ENCODE peak calls at places on chromosomes 1 and 21, in four cellular contexts. J, E, S and W are unnamed samples.

GRCh38 chr1:90781429-90782020 is 64.4 kb upstream of the BARHL2 start:
- DNase-seq in S (no peak), J (no peak), E (no peak), W (no peak)

GRCh38 chr1:115240321-115240720 is 97.7 kb downstream of the NGF start:
- DNase-seq in E (no peak), J (no peak), S (no peak), W (no peak)

GRCh38 chr1:8197493-8198282 is 120.2 kb upstream of the SLC45A1 start:
- DNase-seq in S (peak), J (peak), E (peak), W (peak)

GRCh38 chr1:11839727-11840705 is 7.6 kb downstream of the NPPA start:
- DNase-seq in J (no peak), S (no peak), E (no peak), W (no peak)

GRCh38 chr1:185961664-185962063 is 227.5 kb downstream of the HMCN1 start:
- DNase-seq in S (no peak), E (no peak), J (no peak), W (peak)

GRCh38 chr1:10687782-10688408 is 108.6 kb downstream of the CASZ1 start:
- DNase-seq in S (no peak), E (no peak), J (no peak), W (peak)

GRCh38 chr1:2065699-2066098 is 15.5 kb downstream of the PRKCZ start:
- DNase-seq in J (no peak), S (no peak), E (no peak), W (no peak)

GRCh38 chr21:39159342-39160063 is 23.7 kb downstream of the PSMG1 start:
- DNase-seq in E (no peak), J (no peak), S (no peak), W (no peak)

GRCh38 chr1:201795066-201795465 is 33.9 kb upstream of the IPO9 start:
- DNase-seq in E (no peak), S (no peak), J (peak), W (peak)

GRCh38 chr1:41860771-41861170 is 58.0 kb downstream of the HIVEP3 start:
- DNase-seq in E (no peak), J (no peak), S (no peak), W (no peak)

GRCh38 chr1:181127898-181128453 is 39.5 kb downstream of the IER5 start:
- DNase-seq in S (no peak), E (no peak), J (no peak), W (no peak)

GRCh38 chr1:178284059-178284458 is 190.2 kb downstream of the RASAL2 start:
- DNase-seq in J (no peak), E (no peak), S (no peak), W (no peak)

GRCh38 chr1:80566867-80567266 is 1233.9 kb upstream of the ADGRL2 start:
- DNase-seq in E (no peak), J (no peak), S (no peak), W (no peak)

GRCh38 chr1:72938408-72938807 is 656.1 kb upstream of the NEGR1 start:
- DNase-seq in S (no peak), E (no peak), J (no peak), W (no peak)

GRCh38 chr1:94966033-94966432 is 39.1 kb upstream of the CNN3 start:
- DNase-seq in E (no peak), J (no peak), S (no peak), W (no peak)

GRCh38 chr1:46041551-46041950 is 90.9 kb downstream of the PIK3R3 start:
- DNase-seq in J (no peak), E (no peak), S (no peak), W (no peak)

GRCh38 chr1:190019717-190020116 is 457.9 kb downstream of the BRINP3 start:
- DNase-seq in S (no peak), J (no peak), E (no peak), W (no peak)

GRCh38 chr21:38293113-38293512 is 36.3 kb downstream of the KCNJ15 start:
- DNase-seq in E (no peak), J (no peak), S (no peak), W (no peak)

GRCh38 chr1:222817529-222817928 is 2.7 kb downstream of the DISP1 start:
- DNase-seq in E (peak), S (no peak), J (peak), W (peak)

GRCh38 chr21:45100866-45101265 is 26.5 kb downstream of the ADARB1 start:
- DNase-seq in S (no peak), E (no peak), J (no peak), W (no peak)
- H3K4me3 ChIP-seq in S (no peak), E (no peak), J (no peak), W (no peak)

DNA sequence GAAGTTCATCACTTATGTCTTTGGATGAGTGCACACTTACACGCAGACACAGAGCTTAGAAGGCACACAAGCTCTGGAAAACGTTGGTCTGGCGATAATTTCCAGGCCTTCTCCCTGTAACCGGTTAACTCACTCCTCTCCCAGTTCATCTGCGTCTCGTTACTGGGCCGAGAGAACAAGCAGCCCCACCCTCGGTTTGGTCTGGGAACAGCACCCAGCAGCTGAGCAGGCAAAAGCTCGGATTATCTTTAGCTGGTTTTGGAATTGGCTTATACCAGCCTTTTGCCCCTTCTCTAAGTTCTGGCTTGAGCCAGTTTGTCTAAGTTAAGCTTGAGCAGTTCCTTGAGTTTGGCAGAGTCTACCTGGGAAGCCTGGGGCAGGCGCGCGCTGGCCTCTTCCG is 27.3 kb upstream of the COL6A1 start:
- DNase-seq in E (no peak), S (no peak), J (peak), W (peak)
- TF ChIP-seq CTCF in E (peak), S (no peak), J (peak), W (peak)

GRCh38 chr1:62685431-62685859 is 2.7 kb downstream of the DOCK7 start:
- DNase-seq in J (peak), S (no peak), E (no peak), W (peak)
- H3K4me3 ChIP-seq in J (no peak), S (no peak), E (no peak), W (no peak)

GRCh38 chr21:34857874-34858273 is 189.1 kb downstream of the CLIC6 start:
- DNase-seq in J (no peak), E (no peak), S (no peak), W (no peak)
- TF ChIP-seq CTCF in J (peak), E (no peak), S (no peak), W (peak)

GRCh38 chr1:171210355-171210754 is 25.3 kb downstream of the FMO2 start:
- DNase-seq in S (no peak), J (no peak), E (no peak), W (peak)
- H3K4me3 ChIP-seq in S (no peak), J (no peak), E (no peak), W (no peak)

DNA sequence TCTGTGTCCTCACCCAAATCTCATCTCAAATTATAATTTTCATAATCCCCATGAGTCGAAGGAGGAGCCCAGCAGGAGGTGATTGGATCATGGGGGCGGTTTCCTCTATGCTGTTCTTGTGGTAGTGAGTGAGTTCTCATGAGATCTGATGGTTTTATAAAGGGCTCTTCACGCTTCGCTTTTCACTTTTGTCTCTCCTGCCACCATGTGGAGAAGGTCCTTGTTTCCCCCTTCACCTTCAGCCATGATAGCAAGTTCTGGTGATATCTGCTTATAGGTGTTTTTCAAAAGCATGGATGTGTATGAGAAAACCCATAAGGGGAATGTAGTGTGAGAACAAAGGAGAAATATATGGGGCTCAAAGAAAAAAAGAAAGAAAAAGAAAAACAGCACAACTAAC is 405.9 kb upstream of the RGS18 start:
- DNase-seq in E (no peak), J (no peak), S (no peak), W (no peak)
- TF ChIP-seq CTCF in E (no peak), J (no peak), S (no peak), W (no peak)

DNA sequence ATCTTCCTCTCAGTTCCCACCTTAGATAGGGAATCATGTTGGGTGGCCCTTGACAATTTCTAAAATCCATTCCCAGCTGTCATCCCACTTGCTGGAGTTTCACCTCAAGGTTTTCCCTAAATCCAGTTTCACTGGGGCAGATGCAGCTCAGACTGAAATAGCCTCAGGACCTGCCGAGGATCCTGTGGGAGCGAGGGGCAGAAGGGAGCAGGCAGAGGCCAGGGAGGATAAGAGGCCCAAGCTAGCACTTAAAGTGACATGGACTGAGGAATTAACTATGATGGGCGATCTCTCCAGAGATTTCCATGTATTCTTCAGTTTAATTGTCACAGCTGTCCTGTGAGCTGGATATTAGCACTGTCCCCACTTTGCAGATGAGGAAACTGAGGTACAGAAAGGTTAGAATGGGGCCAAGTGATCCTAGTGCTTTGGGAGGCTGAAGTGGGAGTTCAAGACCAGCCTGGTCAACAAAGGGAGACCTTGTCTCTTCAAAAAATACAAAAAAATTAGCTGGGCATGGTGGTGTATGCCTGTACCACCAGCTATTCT is 2.7 kb downstream of the NBL1 start:
- DNase-seq in E (no peak), S (no peak), J (no peak), W (no peak)
- H3K4me3 ChIP-seq in E (no peak), S (no peak), J (peak), W (no peak)

GRCh38 chr21:25560151-25560783 is 47.0 kb downstream of the MRPL39 start:
- DNase-seq in S (no peak), E (no peak), J (no peak), W (peak)

GRCh38 chr21:25562660-25563059 is 44.6 kb downstream of the MRPL39 start:
- DNase-seq in J (no peak), E (no peak), S (no peak), W (no peak)

GRCh38 chr21:25564349-25564948 is 42.8 kb downstream of the MRPL39 start:
- DNase-seq in E (no peak), S (no peak), J (no peak), W (no peak)

GRCh38 chr21:25563399-25564116 is 43.7 kb downstream of the MRPL39 start:
- DNase-seq in E (no peak), S (no peak), J (no peak), W (peak)

DNA sequence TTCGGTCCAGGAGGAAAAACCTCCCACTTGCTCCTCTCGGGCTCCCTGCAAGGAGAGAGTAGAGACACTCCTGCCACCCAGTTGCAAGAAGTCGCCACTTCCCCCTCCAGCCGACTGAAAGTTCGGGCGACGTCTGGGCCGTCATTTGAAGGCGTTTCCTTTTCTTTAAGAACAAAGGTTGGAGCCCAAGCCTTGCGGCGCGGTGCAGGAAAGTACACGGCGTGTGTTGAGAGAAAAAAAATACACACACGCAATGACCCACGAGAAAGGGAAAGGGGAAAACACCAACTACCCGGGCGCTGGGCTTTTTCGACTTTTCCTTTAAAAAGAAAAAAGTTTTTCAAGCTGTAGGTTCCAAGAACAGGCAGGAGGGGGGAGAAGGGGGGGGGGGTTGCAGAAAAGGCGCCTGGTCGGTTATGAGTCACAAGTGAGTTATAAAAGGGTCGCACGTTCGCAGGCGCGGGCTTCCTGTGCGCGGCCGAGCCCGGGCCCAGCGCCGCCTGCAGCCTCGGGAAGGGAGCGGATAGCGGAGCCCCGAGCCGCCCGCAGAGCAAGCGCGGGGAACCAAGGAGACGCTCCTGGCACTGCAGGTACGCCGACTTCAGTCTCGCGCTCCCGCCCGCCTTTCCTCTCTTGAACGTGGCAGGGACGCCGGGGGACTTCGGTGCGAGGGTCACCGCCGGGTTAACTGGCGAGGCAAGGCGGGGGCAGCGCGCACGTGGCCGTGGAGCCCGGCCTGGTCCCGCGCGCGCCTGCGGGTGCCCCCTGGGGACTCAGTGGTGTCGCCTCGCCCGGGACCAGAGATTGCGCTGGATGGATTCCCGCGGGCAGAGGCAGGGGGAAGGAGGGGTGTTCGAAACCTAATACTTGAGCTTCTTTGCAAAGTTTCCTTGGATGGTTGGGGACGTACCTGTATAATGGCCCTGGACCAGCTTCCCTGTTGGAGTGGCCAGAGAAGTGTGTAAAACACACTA is 45.3 kb downstream of the MRPL39 start:
- DNase-seq in S (peak), J (peak), E (no peak), W (peak)
- TF ChIP-seq CTCF in S (no peak), J (peak), E (peak), W (peak)

DNA sequence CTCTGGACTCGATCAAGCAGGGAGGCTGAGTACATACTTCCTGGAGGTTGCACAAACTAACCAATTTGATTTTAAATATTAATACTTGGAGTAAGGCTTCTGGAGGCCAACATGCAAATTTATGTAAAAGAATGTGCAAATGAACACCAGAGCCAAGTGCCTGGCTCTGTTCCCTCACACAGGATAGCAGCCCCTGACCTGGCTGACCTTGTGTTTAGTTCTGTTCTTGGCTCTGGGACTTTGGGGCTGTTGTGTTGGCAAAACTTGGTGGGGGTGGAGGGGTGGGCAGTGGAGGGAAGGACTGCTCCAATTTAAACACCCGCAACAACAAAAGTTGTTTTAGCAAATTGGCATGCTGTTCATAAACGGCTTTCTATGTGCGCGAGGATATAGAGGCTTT is 34.2 kb downstream of the CNIH3 start:
- DNase-seq in S (no peak), J (no peak), E (no peak), W (no peak)
- H3K4me3 ChIP-seq in S (no peak), J (no peak), E (no peak), W (no peak)

GRCh38 chr1:50420283-50420682 is 3.0 kb downstream of the DMRTA2 start:
- DNase-seq in E (no peak), S (no peak), J (no peak), W (no peak)

GRCh38 chr1:50421366-50421748 is 1.9 kb downstream of the DMRTA2 start:
- DNase-seq in S (no peak), J (no peak), E (no peak), W (no peak)

GRCh38 chr1:50421768-50422674 is 1.2 kb downstream of the DMRTA2 start:
- DNase-seq in J (no peak), S (no peak), E (no peak), W (no peak)

GRCh38 chr1:50419907-50420248 is 3.4 kb downstream of the DMRTA2 start:
- DNase-seq in S (no peak), E (no peak), J (no peak), W (no peak)

GRCh38 chr1:50420689-50421365 is 2.4 kb downstream of the DMRTA2 start:
- DNase-seq in S (no peak), J (no peak), E (no peak), W (no peak)
- TF ChIP-seq CTCF in S (no peak), J (no peak), E (peak), W (no peak)